ENCODE peak calls at places on chromosome 11, in ten cellular contexts. C is frontal cortex; P is lung; D is RWPE2; M is activated T-helper 2 cell treated with anti-CD3 and anti-CD28 coated beads, Interferon-gamma antibody, Interleukin-2, Interleukin-4, amounts not matched to agents 10 μg/mL and 5 μg/mL and 100 μg/mL, durations not matched to agents 14 hours and 24 hours and 36 hours; T is A673; N is cardiac septum; E is heart left ventricle; G is MCF 10A; I is fibroblast of the aortic adventitia. S is an unnamed sample.

GRCh38 chr11:27395556-27396258 is 32.7 kb upstream of the CCDC34 start:
- DNase-seq in C (no peak), P (no peak), D (no peak), M (no peak), T (peak), N (no peak), E (no peak), G (peak), I (no peak), S (no peak)

GRCh38 chr11:47464479-47464878 is 15.5 kb upstream of the RAPSN start:
- DNase-seq in C (no peak), P (no peak), D (no peak), M (no peak), T (peak), N (no peak), E (no peak), G (no peak), I (no peak), S (peak)

GRCh38 chr11:65651589-65652510 is 10.9 kb downstream of the RELA start:
- DNase-seq in C (no peak), P (no peak), D (peak), M (no peak), T (no peak), N (no peak), E (no peak), G (peak), I (peak), S (peak)

GRCh38 chr11:59437770-59438169 is 1.5 kb downstream of the OR5A1 start:
- DNase-seq in C (no peak), P (no peak), D (no peak), M (no peak), T (peak), N (no peak), E (no peak), G (no peak), I (no peak), S (peak)

GRCh38 chr11:33507967-33508366 is 192.7 kb downstream of the C11orf91 start:
- DNase-seq in C (no peak), P (no peak), D (no peak), M (no peak), T (peak), N (no peak), E (no peak), G (peak), I (peak), S (peak)

GRCh38 chr11:4482445-4482844 is at the start of gene OR52K1:
- DNase-seq in C (no peak), P (no peak), D (no peak), M (no peak), T (no peak), N (no peak), E (no peak), G (no peak), I (no peak), S (no peak)

GRCh38 chr11:108220721-108221346 is 1.6 kb downstream of the NPAT start:
- DNase-seq in C (no peak), P (no peak), D (no peak), M (no peak), T (no peak), N (no peak), E (no peak), G (peak), I (peak), S (no peak)

GRCh38 chr11:132125855-132126841 is 755.7 kb downstream of the NTM start:
- DNase-seq in C (peak), P (no peak), D (no peak), M (no peak), T (peak), N (no peak), E (no peak), G (no peak), I (peak), S (peak)

GRCh38 chr11:113778111-113778910 is 1.3 kb upstream of the CLDN25 start:
- DNase-seq in C (peak), P (no peak), D (no peak), M (no peak), T (peak), N (no peak), E (no peak), G (peak), I (peak), S (peak)